ENCODE peak calls at places on chromosomes 6 and 20, in seven cellular contexts. Q is HCT116, B is PC-9, J is neural progenitor cell, R is stomach, L is pancreas, U is lower lobe of right lung. S is an unnamed sample.

GRCh38 chr6:111591370-111591900 is 14.2 kb downstream of the TRAF3IP2 start:
- DNase-seq in L (peak; percentile 74), R (peak; percentile 88), J (no peak), B (peak; percentile 90), Q (peak; percentile 92), U (peak; percentile 91), S (peak; percentile 100)

GRCh38 chr6:89117285-89118108 is at the start of gene SRSF12:
- DNase-seq in L (peak; percentile 40), B (peak; percentile 11), R (peak; percentile 48), J (peak; percentile 85), U (peak; percentile 71), Q (no peak), S (peak; percentile 21)

GRCh38 chr20:38123021-38123587 is 42.0 kb downstream of the TGM2 start:
- DNase-seq in U (peak; percentile 35), Q (no peak), J (peak; percentile 11), L (no peak), R (peak; percentile 24), B (peak; percentile 62), S (peak; percentile 74)

GRCh38 chr20:64244281-64244805 is 11.2 kb upstream of the PCMTD2 start:
- DNase-seq in R (peak; percentile 17), J (no peak), Q (no peak), B (no peak), U (peak; percentile 24), L (no peak), S (no peak)

GRCh38 chr6:3749991-3750323 is 1.6 kb downstream of the PXDC1 start:
- DNase-seq in U (no peak), B (peak; percentile 38), J (no peak), Q (no peak), R (peak; percentile 71), L (peak; percentile 67), S (peak; percentile 90)

GRCh38 chr6:106512048-106512957 is 117.0 kb downstream of the RTN4IP1 start:
- DNase-seq in U (peak; percentile 92), Q (no peak), R (peak; percentile 84), L (peak; percentile 66), B (peak; percentile 75), J (peak; percentile 73), S (no peak)

GRCh38 chr20:47392015-47392720 is 35.7 kb upstream of the ZMYND8 start:
- DNase-seq in B (peak; percentile 80), U (no peak), Q (peak; percentile 81), L (peak; percentile 29), J (no peak), R (peak; percentile 31), S (peak; percentile 97)

GRCh38 chr6:46906776-46907175 is 15.0 kb downstream of the ADGRF5 start:
- DNase-seq in R (no peak), U (no peak), J (no peak), Q (no peak), L (no peak), B (no peak), S (no peak)

GRCh38 chr6:8084586-8084985 is 17.8 kb downstream of the EEF1E1 start:
- DNase-seq in Q (no peak), B (no peak), J (no peak), R (no peak), L (no peak), U (no peak), S (peak; percentile 32)

GRCh38 chr6:85490516-85491248 is 40.8 kb downstream of the NT5E start:
- DNase-seq in L (no peak), B (peak; percentile 94), J (no peak), U (no peak), Q (peak; percentile 66), R (no peak), S (no peak)

GRCh38 chr20:44395963-44396340 is 40.5 kb downstream of the HNF4A start:
- DNase-seq in Q (no peak), L (no peak), R (no peak), J (no peak), B (no peak), U (no peak), S (no peak)

GRCh38 chr6:158972241-158973233 is 27.5 kb downstream of the RSPH3 start:
- DNase-seq in B (peak; percentile 4), Q (peak; percentile 55), J (peak; percentile 35), L (no peak), U (no peak), R (no peak), S (peak; percentile 17)

GRCh38 chr6:153125032-153125431 is 6.0 kb downstream of the RGS17 start:
- DNase-seq in R (no peak), B (no peak), J (no peak), Q (no peak), L (no peak), U (no peak), S (no peak)

GRCh38 chr6:21856096-21856825 is 262.7 kb downstream of the SOX4 start:
- DNase-seq in L (no peak), B (no peak), U (no peak), J (no peak), Q (no peak), R (no peak), S (peak; percentile 38)

GRCh38 chr6:30814137-30815084 is 69.9 kb upstream of the DDR1 start:
- DNase-seq in U (no peak), L (no peak), R (peak; percentile 35), Q (peak; percentile 88), J (no peak), B (peak; percentile 65), S (peak; percentile 62)

GRCh38 chr20:19973920-19974620 is 43.1 kb upstream of the NAA20 start:
- DNase-seq in J (no peak), Q (no peak), R (peak; percentile 42), U (peak; percentile 71), L (peak; percentile 40), B (peak; percentile 64), S (peak; percentile 81)

GRCh38 chr20:19976595-19977372 is 40.4 kb upstream of the NAA20 start:
- DNase-seq in R (peak; percentile 62), B (peak; percentile 78), U (peak; percentile 83), L (peak; percentile 56), J (peak; percentile 60), Q (peak; percentile 63), S (peak; percentile 77)

GRCh38 chr20:19975436-19975799 is 41.7 kb upstream of the NAA20 start:
- DNase-seq in L (no peak), U (peak; percentile 52), Q (no peak), J (no peak), R (no peak), B (no peak), S (peak; percentile 26)

GRCh38 chr20:19975901-19976300 is 41.3 kb upstream of the NAA20 start:
- DNase-seq in U (no peak), J (no peak), R (peak; percentile 46), Q (no peak), L (peak; percentile 53), B (no peak), S (no peak)

GRCh38 chr20:19974621-19975435 is 42.3 kb upstream of the NAA20 start:
- DNase-seq in J (no peak), U (peak; percentile 91), R (peak; percentile 88), B (peak; percentile 93), Q (no peak), L (peak; percentile 95), S (peak; percentile 95)
- H3K4me3 ChIP-seq in J (no peak overlapping the region), U (peak overlapping the region; percentile 66), R (peak overlapping the region; percentile 47), B (peak overlapping the region; percentile 93), Q (no peak overlapping the region), L (peak overlapping the region; percentile 57), S (peak overlapping the region; percentile 75)

GRCh38 chr6:149863596-149863845 is 638 bp downstream of the LRP11 start:
- DNase-seq in U (no peak), J (no peak), B (no peak), R (no peak), L (no peak), Q (no peak), S (no peak)
- TF ChIP-seq CTCF in U (no peak), J (no peak), B (no peak), R (no peak), L (no peak), Q (no peak), S (no peak)

GRCh38 chr6:139647001-139647400 is 272.6 kb upstream of the CITED2 start:
- DNase-seq in R (no peak), B (no peak), L (no peak), J (no peak), U (no peak), Q (no peak), S (peak; percentile 4)

GRCh38 chr6:139647816-139648215 is 273.4 kb upstream of the CITED2 start:
- DNase-seq in Q (no peak), J (no peak), U (no peak), L (no peak), B (no peak), R (no peak), S (no peak)

GRCh38 chr6:139641412-139641811 is 267.0 kb upstream of the CITED2 start:
- DNase-seq in Q (no peak), J (no peak), B (no peak), U (no peak), R (no peak), L (no peak), S (no peak)

GRCh38 chr6:139648430-139649000 is 274.1 kb upstream of the CITED2 start:
- DNase-seq in J (no peak), Q (no peak), U (no peak), L (no peak), B (no peak), R (no peak), S (no peak)

DNA sequence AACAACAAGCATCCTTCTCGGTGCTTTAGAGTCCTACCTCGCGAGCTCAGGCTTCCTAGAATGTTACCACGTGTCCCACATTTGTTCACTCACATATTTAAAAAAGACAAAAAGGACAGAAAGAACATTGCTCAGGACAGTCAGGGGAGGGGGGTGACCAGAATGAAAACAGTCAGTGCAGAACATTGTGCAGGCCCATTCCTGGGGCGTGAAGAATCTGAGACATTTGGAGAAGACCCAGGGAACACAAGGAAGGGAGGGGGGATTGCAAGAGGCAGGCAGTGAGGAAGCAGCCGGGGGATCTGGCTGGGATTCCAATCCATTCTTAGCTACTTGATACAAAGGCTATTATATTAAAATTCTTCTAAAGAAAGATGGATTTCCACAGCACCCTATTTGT is 270.4 kb upstream of the CITED2 start:
- DNase-seq in R (no peak), Q (no peak), L (no peak), J (no peak), B (no peak), U (no peak), S (peak; percentile 52)
- H3K4me3 ChIP-seq in R (no peak overlapping the region), Q (no peak overlapping the region), L (no peak overlapping the region), J (no peak overlapping the region), B (no peak overlapping the region), U (no peak overlapping the region), S (no peak overlapping the region)

GRCh38 chr20:36231331-36231730 is 4.9 kb upstream of the AAR2 start:
- DNase-seq in L (no peak), B (no peak), J (no peak), Q (no peak), U (no peak), R (no peak), S (no peak)
- TF ChIP-seq CTCF in L (no peak), B (no peak), J (no peak), Q (no peak), U (no peak), R (no peak), S (no peak)

DNA sequence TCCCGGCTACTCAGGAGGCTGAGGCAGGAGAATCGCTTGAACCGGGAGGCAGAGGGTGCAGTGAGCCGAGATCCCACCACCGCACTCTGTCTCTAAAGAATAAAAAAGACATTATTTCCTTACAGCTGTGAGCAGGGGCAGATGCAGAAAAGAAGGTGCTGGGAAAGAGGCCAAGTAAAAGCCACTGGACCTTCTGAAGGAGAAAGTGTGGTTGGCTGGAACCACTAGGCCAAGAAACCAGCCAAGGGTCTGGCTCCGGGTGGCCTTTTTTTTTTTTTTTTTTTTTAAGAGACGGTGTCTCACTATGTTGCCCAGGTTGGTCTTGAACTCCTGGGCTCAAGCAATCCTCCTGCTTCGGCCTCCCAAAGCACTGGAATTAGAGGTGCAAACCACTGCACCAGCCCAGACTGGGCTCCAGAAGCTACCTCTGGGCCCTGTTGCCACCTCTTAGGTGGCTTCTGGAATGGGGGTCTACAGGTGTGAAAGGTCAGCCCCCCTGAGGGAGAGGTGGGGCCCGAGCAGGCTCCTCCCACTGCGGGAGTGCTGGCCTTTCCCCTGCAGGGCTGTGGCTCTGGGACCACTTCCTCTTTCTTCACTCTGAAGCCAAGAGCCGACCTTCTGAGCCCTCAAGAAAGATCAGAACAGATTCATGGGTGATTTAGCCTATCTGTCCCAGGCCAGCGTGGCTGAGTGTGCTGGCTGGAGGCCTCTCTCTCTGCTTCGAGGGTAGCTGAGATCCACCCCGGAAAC is at the start of gene FGD2:
- DNase-seq in Q (no peak), R (no peak), B (no peak), U (no peak), L (no peak), J (no peak), S (no peak)
- H3K4me3 ChIP-seq in Q (no peak within 1 kb of the TSS), R (peak within 1 kb of the TSS; percentile 15), B (no peak within 1 kb of the TSS), U (peak within 1 kb of the TSS; percentile 58), L (no peak within 1 kb of the TSS), J (no peak within 1 kb of the TSS), S (no peak within 1 kb of the TSS)

S was measured in foreskin fibroblast.